ENCODE peak calls at places on chromosomes 5 and 9, in four cellular contexts. Y is lung, L is right lobe of liver, C is GM23248. G is an unnamed sample. For H3K4me1, the result is how much of the 10 kb centered on the place peaks cover.

GRCh38 chr5:91293131-91293530 is 90.0 kb downstream of the ARRDC3 start:
- DNase-seq in Y (no peak), L (no peak), C (no peak), G (no peak)

GRCh38 chr5:24606974-24607373 is 37.8 kb downstream of the CDH10 start:
- DNase-seq in Y (no peak), L (no peak), C (no peak), G (no peak)

GRCh38 chr5:73433982-73434342 is 14.6 kb downstream of the FOXD1 start:
- DNase-seq in Y (peak), L (no peak), C (peak), G (no peak)

GRCh38 chr5:9387879-9388278 is 158.0 kb downstream of the SEMA5A start:
- DNase-seq in Y (no peak), L (no peak), C (no peak), G (no peak)

GRCh38 chr5:60101561-60101960 is 208.0 kb upstream of the PDE4D start:
- DNase-seq in Y (no peak), L (no peak), C (no peak), G (no peak)

GRCh38 chr5:78799254-78800017 is 150.9 kb upstream of the LHFPL2 start:
- DNase-seq in Y (no peak), L (no peak), C (peak), G (no peak)

GRCh38 chr5:43603535-43604363 is 769 bp downstream of the NNT start:
- DNase-seq in Y (peak), L (peak), C (peak), G (peak)

GRCh38 chr5:61332891-61333350 is 863 bp downstream of the ZSWIM6 start:
- DNase-seq in Y (peak), L (peak), C (peak), G (peak)

GRCh38 chr9:134399435-134400056 is 73.3 kb downstream of the RXRA start:
- DNase-seq in Y (no peak), L (no peak), C (peak), G (no peak)

GRCh38 chr9:95048225-95049087 is 269.1 kb downstream of the FANCC start:
- DNase-seq in Y (peak), L (peak), C (peak), G (peak)

GRCh38 chr9:37281541-37281940 is 141.0 kb upstream of the GRHPR start:
- DNase-seq in Y (no peak), L (no peak), C (no peak), G (no peak)

GRCh38 chr5:51889703-51890102 is 506.5 kb downstream of the ISL1 start:
- DNase-seq in Y (no peak), L (no peak), C (no peak), G (no peak)

GRCh38 chr9:136052991-136053756 is 41.9 kb downstream of the NACC2 start:
- DNase-seq in Y (no peak), L (no peak), C (peak), G (peak)

GRCh38 chr9:38621434-38622082 is 1.2 kb upstream of the ANKRD18A start:
- DNase-seq in Y (peak), L (peak), C (no peak), G (peak)

GRCh38 chr9:136545065-136545965 is 533 bp downstream of the NOTCH1 start:
- DNase-seq in Y (no peak), L (no peak), C (peak), G (no peak)

GRCh38 chr9:18791074-18791473 is 241.9 kb downstream of the SAXO1 start:
- DNase-seq in Y (no peak), L (peak), C (no peak), G (no peak)

GRCh38 chr5:6820851-6821479 is 107.7 kb downstream of the TENT4A start:
- DNase-seq in Y (no peak), L (no peak), C (peak), G (no peak)

GRCh38 chr5:59002162-59002825 is 419.4 kb downstream of the RAB3C start:
- DNase-seq in Y (no peak), L (no peak), C (no peak), G (no peak)

GRCh38 chr5:155700333-155700732 is 626.6 kb upstream of the SGCD start:
- DNase-seq in Y (no peak), L (no peak), C (peak), G (no peak)

GRCh38 chr5:178786859-178787499 is 56.5 kb upstream of the ZNF354A start:
- DNase-seq in Y (peak), L (no peak), C (peak), G (no peak)

GRCh38 chr5:150208187-150209015 is 18.5 kb downstream of the SLC6A7 start:
- DNase-seq in Y (no peak), L (no peak), C (peak), G (no peak)
- H3K4me3 ChIP-seq in Y (no peak), L (no peak), C (no peak), G (no peak)

GRCh38 chr5:135209495-135209837 is 175.4 kb upstream of the PITX1 start:
- DNase-seq in Y (peak), L (no peak), C (no peak), G (no peak)
- H3K27ac ChIP-seq in Y (no peak), L (no peak), C (peak), G (no peak)

GRCh38 chr9:83930881-83931280 is 9.6 kb upstream of the KIF27 start:
- DNase-seq in Y (no peak), L (no peak), C (no peak), G (no peak)
- H3K4me1 ChIP-seq in Y (under half), L (under half), C (under half), G (under half)

GRCh38 chr5:192970-193831 is 1.9 kb downstream of the LRRC14B start:
- DNase-seq in Y (no peak), L (no peak), C (no peak), G (no peak)

GRCh38 chr5:194102-194501 is 2.8 kb downstream of the LRRC14B start:
- DNase-seq in Y (no peak), L (no peak), C (no peak), G (peak)

GRCh38 chr5:191949-192690 is 825 bp downstream of the LRRC14B start:
- DNase-seq in Y (no peak), L (no peak), C (no peak), G (no peak)

GRCh38 chr5:191036-191948 is at the start of gene LRRC14B:
- DNase-seq in Y (no peak), L (peak), C (no peak), G (peak)

GRCh38 chr5:192691-192969 is 1.3 kb downstream of the LRRC14B start:
- DNase-seq in Y (no peak), L (no peak), C (no peak), G (no peak)
- H3K4me3 ChIP-seq in Y (no peak), L (no peak), C (no peak), G (no peak)

DNA sequence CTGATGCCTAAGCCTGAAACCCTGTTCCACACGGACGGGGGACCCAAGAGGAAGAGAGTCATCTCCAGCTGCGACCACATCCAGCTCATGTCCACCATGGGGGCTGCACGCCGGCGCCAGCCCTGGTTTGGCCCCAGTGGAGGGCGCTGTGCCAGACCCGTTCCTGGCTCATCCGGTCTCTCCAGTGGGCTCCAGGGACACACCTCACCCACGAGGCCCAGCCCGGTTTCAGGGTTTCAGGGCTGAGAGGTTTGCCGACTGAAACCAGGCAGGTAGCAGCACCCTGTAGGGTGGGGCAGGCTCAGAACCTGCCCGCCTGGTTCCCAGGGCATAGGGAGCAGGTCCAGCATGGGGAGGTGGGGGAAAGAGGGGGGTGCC is 71.4 kb upstream of the STXBP1 start:
- DNase-seq in Y (peak), L (no peak), C (no peak), G (peak)
- H3K27ac ChIP-seq in Y (peak), L (no peak), C (peak), G (no peak)

GRCh38 chr9:33860200-33860871 is 43.4 kb downstream of the UBE2R2 start:
- DNase-seq in Y (no peak), L (no peak), C (peak), G (no peak)
- H3K4me1 ChIP-seq in Y (under half), L (under half), C (under half), G (under half)

GRCh38 chr9:5784526-5785315 is 48.2 kb downstream of the ERMP1 start:
- DNase-seq in Y (no peak), L (no peak), C (no peak), G (no peak)

GRCh38 chr9:5783982-5784381 is 48.9 kb downstream of the ERMP1 start:
- DNase-seq in Y (no peak), L (no peak), C (peak), G (no peak)

GRCh38 chr9:5773324-5773999 is 59.5 kb downstream of the ERMP1 start:
- DNase-seq in Y (no peak), L (no peak), C (no peak), G (no peak)

GRCh38 chr9:5778799-5779198 is 54.1 kb downstream of the ERMP1 start:
- DNase-seq in Y (no peak), L (no peak), C (no peak), G (no peak)
- H3K4me3 ChIP-seq in Y (no peak), L (no peak), C (no peak), G (no peak)

GRCh38 chr5:133520991-133521706 is 91.2 kb downstream of the FSTL4 start:
- DNase-seq in Y (no peak), L (no peak), C (no peak), G (no peak)
- H3K27ac ChIP-seq in Y (no peak), L (no peak), C (no peak), G (no peak)

DNA sequence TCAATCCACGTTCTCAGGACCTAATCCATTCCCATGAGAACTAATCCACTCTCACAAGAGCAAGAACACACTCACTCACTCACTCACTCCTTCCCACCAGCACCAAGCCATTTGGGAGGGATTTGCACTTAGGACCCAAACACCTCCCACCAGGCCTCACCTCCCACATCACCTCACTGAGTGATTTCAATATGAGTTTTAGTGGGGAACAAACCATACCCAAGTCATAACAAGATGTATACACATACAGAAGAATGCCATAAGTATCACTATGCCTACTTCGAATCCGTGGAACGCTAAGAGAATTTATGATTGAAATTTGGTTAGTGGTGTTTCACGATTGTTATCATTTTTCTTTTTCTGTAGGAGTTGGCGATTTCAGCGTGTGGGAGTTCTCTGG is 29.3 kb upstream of the CTSL start:
- DNase-seq in Y (no peak), L (no peak), C (no peak), G (no peak)
- H3K4me1 ChIP-seq in Y (under half), L (under half), C (under half), G (under half)